ENCODE peak calls at places on chromosomes 2 and 18, in five cellular contexts. G is cardiac fibroblast, J is GM23248, H is colonic mucosa, R is upper lobe of right lung. Z is an unnamed sample.

GRCh38 chr2:208595386-208596275 is 189.0 kb downstream of the PTH2R start:
- DNase-seq in H (peak), J (no peak), R (no peak), G (no peak), Z (no peak)

GRCh38 chr2:40859617-40860016 is 407.7 kb upstream of the SLC8A1 start:
- DNase-seq in H (no peak), R (no peak), J (no peak), G (no peak), Z (no peak)

GRCh38 chr2:45897836-45898235 is 246.4 kb downstream of the PRKCE start:
- DNase-seq in J (no peak), R (no peak), H (no peak), G (no peak), Z (no peak)

GRCh38 chr2:12479042-12479601 is 237.6 kb upstream of the TRIB2 start:
- DNase-seq in J (peak), G (peak), H (no peak), R (no peak), Z (no peak)

GRCh38 chr2:40097691-40098376 is 318.8 kb upstream of the THUMPD2 start:
- DNase-seq in R (no peak), H (no peak), J (peak), G (peak), Z (no peak)

GRCh38 chr2:132701810-132702209 is 31.8 kb upstream of the LYPD1 start:
- DNase-seq in G (peak), H (no peak), R (no peak), J (peak), Z (no peak)

GRCh38 chr2:96501471-96501874 is 3.7 kb downstream of the NEURL3 start:
- DNase-seq in R (no peak), J (no peak), H (no peak), G (no peak), Z (no peak)

GRCh38 chr2:207892676-207893402 is 123.1 kb upstream of the FZD5 start:
- DNase-seq in G (no peak), J (peak), R (no peak), H (no peak), Z (no peak)

GRCh38 chr2:88443353-88443938 is 9.0 kb downstream of the FOXI3 start:
- DNase-seq in J (no peak), G (no peak), R (no peak), H (no peak), Z (no peak)

GRCh38 chr2:239293450-239294430 is 107.1 kb downstream of the HDAC4 start:
- DNase-seq in H (no peak), G (no peak), J (no peak), R (peak), Z (no peak)

GRCh38 chr18:75395137-75395536 is 32.4 kb downstream of the SMIM21 start:
- DNase-seq in J (no peak), H (no peak), G (no peak), R (no peak), Z (no peak)

GRCh38 chr18:3499498-3499897 is 49.5 kb downstream of the TGIF1 start:
- DNase-seq in G (peak), R (no peak), H (no peak), J (no peak), Z (no peak)
- H3K4me3 ChIP-seq in G (peak), R (peak), H (peak), J (peak), Z (peak)

GRCh38 chr18:73528066-73528465 is 619.6 kb downstream of the FBXO15 start:
- DNase-seq in H (no peak), J (no peak), R (no peak), G (no peak), Z (no peak)
- H3K4me3 ChIP-seq in H (no peak), J (no peak), R (no peak), G (no peak), Z (no peak)

GRCh38 chr18:3321133-3321812 is 59.3 kb downstream of the MYL12B start:
- DNase-seq in G (peak), R (no peak), H (no peak), J (peak), Z (peak)

GRCh38 chr18:3319399-3319798 is 57.5 kb downstream of the MYL12B start:
- DNase-seq in J (no peak), R (no peak), G (peak), H (no peak), Z (no peak)

GRCh38 chr18:3319894-3320438 is 58.0 kb downstream of the MYL12B start:
- DNase-seq in H (no peak), G (no peak), R (no peak), J (no peak), Z (no peak)

GRCh38 chr18:3328522-3328921 is 66.6 kb downstream of the MYL12B start:
- DNase-seq in H (no peak), J (no peak), G (no peak), R (no peak), Z (no peak)

GRCh38 chr18:3323900-3324299 is 62.0 kb downstream of the MYL12B start:
- DNase-seq in H (no peak), R (no peak), G (peak), J (peak), Z (no peak)
- H3K4me3 ChIP-seq in H (no peak), R (no peak), G (no peak), J (no peak), Z (no peak)

DNA sequence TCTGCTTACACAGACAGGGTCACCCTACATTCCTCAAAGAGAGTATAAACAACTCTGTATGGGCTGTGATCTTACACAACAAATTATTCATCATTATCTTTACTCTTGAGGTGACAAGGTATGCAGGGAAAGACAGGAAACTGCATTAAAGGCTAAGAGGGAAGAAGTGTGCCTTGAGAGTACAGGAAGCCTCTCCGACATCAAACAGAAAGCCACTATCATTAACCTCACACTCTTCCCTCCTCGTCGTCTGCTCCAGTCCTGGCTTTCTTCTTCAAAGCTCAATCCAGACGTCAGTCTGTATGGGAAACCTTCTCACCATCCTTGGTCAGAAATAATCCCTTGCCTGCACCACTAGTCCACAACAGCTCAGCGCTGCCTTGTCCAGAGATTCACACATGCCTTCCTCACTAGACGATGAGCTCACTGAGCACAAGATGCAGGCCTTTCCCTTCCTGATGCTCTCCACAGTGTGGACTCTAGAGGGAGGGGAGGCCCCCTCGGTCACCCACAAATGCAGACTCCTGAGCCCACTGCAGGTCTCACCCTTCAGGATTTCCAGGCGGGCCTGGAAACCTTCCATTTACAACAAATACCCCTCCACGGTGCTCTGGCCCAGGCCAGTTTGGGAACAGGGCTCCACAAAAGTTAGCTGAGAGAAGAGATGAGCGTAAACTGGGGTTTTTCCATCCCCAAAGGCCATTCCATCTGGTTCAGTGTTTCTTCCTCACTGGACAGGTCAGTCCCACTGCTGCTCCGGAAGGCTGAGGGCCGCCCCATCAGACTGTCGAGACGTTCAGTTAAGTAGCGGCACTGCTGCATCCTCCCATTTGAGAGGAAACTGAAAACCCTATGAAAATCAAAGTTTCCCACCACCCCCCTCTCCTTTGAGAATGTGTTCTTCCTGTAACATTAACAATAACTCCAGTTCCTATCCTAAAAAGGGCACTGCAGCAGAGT is 55.9 kb downstream of the UXS1 start:
- DNase-seq in R (no peak), H (no peak), J (no peak), G (no peak), Z (no peak)
- H3K4me3 ChIP-seq in R (no peak), H (no peak), J (no peak), G (no peak), Z (no peak)

GRCh38 chr18:30265190-30265589 is 777.4 kb downstream of the DSC3 start:
- DNase-seq in J (no peak), R (no peak), G (no peak), H (no peak), Z (no peak)
- H3K4me3 ChIP-seq in J (no peak), R (no peak), G (no peak), H (no peak), Z (no peak)

GRCh38 chr2:232502901-232503791 is 15.5 kb upstream of the ECEL1 start:
- DNase-seq in J (peak), H (no peak), R (no peak), G (peak), Z (no peak)

GRCh38 chr2:232501794-232502499 is 14.3 kb upstream of the ECEL1 start:
- DNase-seq in J (no peak), G (no peak), H (no peak), R (no peak), Z (no peak)

GRCh38 chr2:232502513-232502900 is 14.9 kb upstream of the ECEL1 start:
- DNase-seq in J (peak), G (no peak), R (no peak), H (no peak), Z (no peak)

GRCh38 chr2:232504438-232504837 is 15.8 kb upstream of the PRSS56 start:
- DNase-seq in J (no peak), H (no peak), G (no peak), R (no peak), Z (no peak)

DNA sequence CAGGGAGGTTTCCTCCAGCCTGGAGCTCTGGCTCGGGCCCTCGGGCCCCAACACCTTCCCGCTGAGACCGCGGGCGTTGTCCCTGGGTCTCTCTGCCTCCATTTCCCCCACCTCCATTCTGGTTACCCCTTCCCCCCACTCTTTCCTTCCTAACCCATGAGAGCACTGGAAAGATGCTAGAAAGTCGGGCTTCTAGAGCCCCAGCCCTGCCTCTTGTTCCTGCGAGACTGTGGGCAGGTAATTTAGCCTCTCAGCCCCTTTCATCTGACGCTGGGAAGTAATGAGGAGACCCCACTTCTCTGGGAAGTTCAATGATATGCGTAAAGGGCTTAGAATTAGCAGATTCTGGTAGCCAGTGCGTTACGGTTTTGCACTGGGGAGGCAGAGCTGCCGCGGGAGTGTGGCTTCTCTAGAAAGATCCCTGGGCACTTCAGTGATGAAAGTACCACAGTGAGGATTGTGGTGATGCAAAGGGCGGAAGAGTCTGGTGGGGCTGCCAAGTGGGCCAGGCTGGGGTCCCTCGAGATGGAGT is 16.2 kb upstream of the ECEL1 start:
- DNase-seq in G (no peak), R (no peak), J (no peak), H (no peak), Z (no peak)
- H3K4me3 ChIP-seq in G (no peak), R (peak), J (no peak), H (peak), Z (no peak)

DNA sequence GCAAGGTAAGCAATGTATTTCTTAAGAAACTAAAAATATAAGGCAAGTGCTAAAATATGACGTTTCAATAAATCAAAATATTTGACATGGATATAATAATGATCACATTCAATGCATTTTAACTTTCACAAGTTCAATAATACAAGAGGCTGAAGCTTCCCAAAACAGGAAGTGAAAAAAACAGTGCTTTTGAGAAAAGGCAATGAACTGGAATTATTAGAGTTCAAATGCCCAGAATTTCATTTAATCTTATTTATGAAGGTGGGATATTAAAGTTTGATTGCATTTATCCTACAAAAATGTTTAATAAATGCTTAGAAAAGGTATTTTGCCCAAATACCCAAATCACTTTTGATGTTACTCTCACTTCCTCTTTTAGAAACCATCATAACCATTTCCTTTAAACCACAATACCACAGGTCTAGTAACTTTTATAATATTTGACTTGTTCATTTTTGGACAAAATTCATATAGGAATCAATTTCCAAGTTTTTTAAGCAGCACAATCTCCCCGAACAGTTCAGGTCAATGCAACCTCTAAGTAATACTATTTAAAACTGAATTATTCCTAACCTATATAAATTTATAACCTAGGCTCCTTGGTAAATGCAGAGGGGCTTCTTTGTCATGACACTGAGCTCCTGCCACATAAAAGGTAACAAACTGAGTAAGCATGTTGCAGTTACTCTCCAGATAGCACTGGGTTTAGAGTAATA is 2.1 kb downstream of the NCKAP1 start:
- DNase-seq in R (no peak), H (no peak), J (no peak), G (peak), Z (no peak)
- H3K4me3 ChIP-seq in R (peak), H (peak), J (peak), G (peak), Z (peak)

DNA sequence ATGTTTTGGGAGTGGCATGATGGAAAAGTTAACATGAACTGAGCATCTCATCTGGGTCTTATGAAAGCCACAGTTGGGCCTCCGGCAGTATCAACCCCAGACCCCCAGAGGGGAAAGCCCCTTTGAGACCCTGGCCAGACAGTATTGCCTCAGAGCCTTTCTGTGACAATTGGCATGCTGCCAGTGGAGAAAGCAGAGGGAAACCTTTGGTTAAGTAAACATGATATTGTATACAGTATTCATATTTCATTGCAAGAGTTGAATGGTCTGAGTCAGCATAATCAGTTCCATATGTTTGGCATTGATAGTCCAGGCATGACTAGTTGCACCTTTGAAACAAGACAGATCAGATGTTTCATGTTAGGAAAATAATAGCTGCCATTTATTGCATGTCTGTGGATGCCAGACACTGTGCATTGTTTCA is 20.0 kb downstream of the MERTK start:
- DNase-seq in J (peak), H (no peak), R (no peak), G (peak), Z (peak)
- H3K4me3 ChIP-seq in J (no peak), H (no peak), R (no peak), G (no peak), Z (no peak)

DNA sequence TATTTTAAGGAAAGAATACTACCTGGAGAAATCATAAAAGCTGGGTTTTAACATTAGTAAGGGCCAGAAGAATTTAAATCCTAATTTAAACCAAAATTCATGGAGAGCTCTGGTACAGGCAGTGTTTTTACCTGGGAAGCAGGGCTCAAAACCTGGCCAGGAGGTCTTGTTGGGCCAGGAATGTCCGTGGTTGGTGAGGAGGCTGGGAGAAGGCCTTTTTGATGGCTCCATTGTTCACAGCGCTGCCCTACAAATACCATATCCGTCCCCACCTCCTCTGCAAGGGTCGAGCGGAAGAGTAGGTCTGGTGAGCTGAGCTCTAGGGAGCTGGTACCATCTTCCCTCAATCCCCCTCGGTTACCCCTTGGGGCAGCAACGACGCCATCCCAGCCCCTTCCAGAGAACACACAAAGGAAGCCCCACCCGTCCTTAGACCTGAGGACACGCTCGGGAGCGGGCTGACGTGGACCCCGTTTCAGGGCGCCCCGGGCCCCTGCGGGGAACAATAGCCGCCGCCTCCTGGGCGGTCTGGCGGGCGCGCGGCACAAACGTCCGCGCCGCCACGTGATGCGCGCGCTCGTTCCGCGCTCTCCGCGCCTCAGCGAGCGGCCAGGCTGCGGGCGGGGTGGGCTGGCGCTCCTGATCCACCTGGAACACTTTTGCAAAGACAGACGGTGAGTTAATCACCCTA is 10.7 kb upstream of the HOXD1 start:
- DNase-seq in G (no peak), H (no peak), R (no peak), J (peak), Z (no peak)
- H3K4me3 ChIP-seq in G (no peak), H (peak), R (peak), J (peak), Z (peak)

GRCh38 chr2:221844187-221844586 is 272.1 kb upstream of the EPHA4 start:
- DNase-seq in J (no peak), H (no peak), G (no peak), R (no peak), Z (no peak)
- H3K4me3 ChIP-seq in J (no peak), H (no peak), G (no peak), R (no peak), Z (no peak)